ENCODE peak calls at places on chromosomes 2 and 18, in five cellular contexts. One of them, this sample, is unnamed. For H3K4me1, the result is how much of the 10 kb centered on the place peaks cover.

GRCh38 chr2:201709747-201710146 is 11.3 kb upstream of the MPP4 start:
- DNase-seq in K562: no peak
- DNase-seq in lower lobe of right lung: no peak
- DNase-seq in trophoblast cell: no peak
- DNase-seq in breast epithelium: no peak
- DNase-seq in this sample: no peak

GRCh38 chr2:96554293-96555145 is 18.0 kb downstream of the ARID5A start:
- DNase-seq in K562: peak
- DNase-seq in lower lobe of right lung: peak
- DNase-seq in trophoblast cell: peak
- DNase-seq in breast epithelium: peak
- DNase-seq in this sample: peak

GRCh38 chr18:67496469-67496868 is 20.1 kb downstream of the DSEL start:
- DNase-seq in K562: no peak
- DNase-seq in lower lobe of right lung: no peak
- DNase-seq in trophoblast cell: no peak
- DNase-seq in breast epithelium: no peak
- DNase-seq in this sample: no peak

GRCh38 chr2:80711915-80712314 is 407.4 kb upstream of the LRRTM1 start:
- DNase-seq in K562: no peak
- DNase-seq in lower lobe of right lung: no peak
- DNase-seq in trophoblast cell: no peak
- DNase-seq in breast epithelium: no peak
- DNase-seq in this sample: no peak

GRCh38 chr2:67346718-67347407 is 50.3 kb upstream of the ETAA1 start:
- DNase-seq in K562: no peak
- DNase-seq in lower lobe of right lung: no peak
- DNase-seq in trophoblast cell: peak
- DNase-seq in breast epithelium: no peak
- DNase-seq in this sample: no peak

GRCh38 chr2:97360202-97360601 is 229.5 kb downstream of the ANKRD36B start:
- DNase-seq in K562: no peak
- DNase-seq in lower lobe of right lung: peak
- DNase-seq in trophoblast cell: no peak
- DNase-seq in breast epithelium: no peak
- DNase-seq in this sample: no peak

GRCh38 chr2:235839974-235840373 is 328.2 kb downstream of the GBX2 start:
- DNase-seq in K562: no peak
- DNase-seq in lower lobe of right lung: no peak
- DNase-seq in trophoblast cell: no peak
- DNase-seq in breast epithelium: no peak
- DNase-seq in this sample: no peak

GRCh38 chr18:136433-136832 is 21.9 kb upstream of the USP14 start:
- DNase-seq in K562: peak
- DNase-seq in lower lobe of right lung: no peak
- DNase-seq in trophoblast cell: no peak
- DNase-seq in breast epithelium: no peak
- DNase-seq in this sample: no peak

GRCh38 chr2:225040862-225041209 is 1.4 kb downstream of the DOCK10 start:
- DNase-seq in K562: no peak
- DNase-seq in lower lobe of right lung: no peak
- DNase-seq in trophoblast cell: no peak
- DNase-seq in breast epithelium: no peak
- DNase-seq in this sample: no peak

GRCh38 chr2:583666-584065 is 93.5 kb downstream of the TMEM18 start:
- DNase-seq in K562: peak
- DNase-seq in lower lobe of right lung: no peak
- DNase-seq in trophoblast cell: no peak
- DNase-seq in breast epithelium: no peak
- DNase-seq in this sample: no peak

GRCh38 chr2:6676245-6676644 is 189.5 kb downstream of the CMPK2 start:
- DNase-seq in K562: no peak
- DNase-seq in lower lobe of right lung: no peak
- DNase-seq in trophoblast cell: no peak
- DNase-seq in breast epithelium: no peak
- DNase-seq in this sample: no peak

GRCh38 chr2:221467610-221468009 is 104.5 kb downstream of the EPHA4 start:
- DNase-seq in K562: no peak
- DNase-seq in lower lobe of right lung: no peak
- DNase-seq in trophoblast cell: no peak
- DNase-seq in breast epithelium: peak
- DNase-seq in this sample: no peak

GRCh38 chr2:231795525-231796327 is 9.5 kb downstream of the COPS7B start:
- DNase-seq in K562: no peak
- DNase-seq in lower lobe of right lung: no peak
- DNase-seq in trophoblast cell: no peak
- DNase-seq in breast epithelium: peak
- DNase-seq in this sample: no peak

GRCh38 chr2:9480157-9480556 is 5.8 kb downstream of the IAH1 start:
- DNase-seq in K562: no peak
- DNase-seq in lower lobe of right lung: no peak
- DNase-seq in trophoblast cell: no peak
- DNase-seq in breast epithelium: no peak
- DNase-seq in this sample: no peak

GRCh38 chr2:29703336-29703735 is 218.1 kb downstream of the ALK start:
- DNase-seq in K562: no peak
- DNase-seq in lower lobe of right lung: no peak
- DNase-seq in trophoblast cell: no peak
- DNase-seq in breast epithelium: no peak
- DNase-seq in this sample: no peak

GRCh38 chr18:49177812-49178211 is 227.0 kb upstream of the SMAD7 start:
- DNase-seq in K562: no peak
- DNase-seq in lower lobe of right lung: no peak
- DNase-seq in trophoblast cell: no peak
- DNase-seq in breast epithelium: no peak
- DNase-seq in this sample: no peak
- H3K4me3 ChIP-seq in K562: no peak
- H3K4me3 ChIP-seq in lower lobe of right lung: no peak
- H3K4me3 ChIP-seq in trophoblast cell: no peak
- H3K4me3 ChIP-seq in breast epithelium: no peak
- H3K4me3 ChIP-seq in this sample: no peak

GRCh38 chr18:3251249-3251962 is 3.8 kb downstream of the MYL12A start:
- DNase-seq in K562: no peak
- DNase-seq in lower lobe of right lung: no peak
- DNase-seq in trophoblast cell: peak
- DNase-seq in breast epithelium: no peak
- DNase-seq in this sample: no peak

GRCh38 chr18:3254725-3255124 is 7.1 kb downstream of the MYL12A start:
- DNase-seq in K562: no peak
- DNase-seq in lower lobe of right lung: no peak
- DNase-seq in trophoblast cell: no peak
- DNase-seq in breast epithelium: no peak
- DNase-seq in this sample: no peak

GRCh38 chr18:3250237-3251107 is 2.9 kb downstream of the MYL12A start:
- DNase-seq in K562: no peak
- DNase-seq in lower lobe of right lung: no peak
- DNase-seq in trophoblast cell: peak
- DNase-seq in breast epithelium: no peak
- DNase-seq in this sample: no peak

GRCh38 chr18:3252843-3253242 is 5.2 kb downstream of the MYL12A start:
- DNase-seq in K562: no peak
- DNase-seq in lower lobe of right lung: no peak
- DNase-seq in trophoblast cell: no peak
- DNase-seq in breast epithelium: no peak
- DNase-seq in this sample: no peak

DNA sequence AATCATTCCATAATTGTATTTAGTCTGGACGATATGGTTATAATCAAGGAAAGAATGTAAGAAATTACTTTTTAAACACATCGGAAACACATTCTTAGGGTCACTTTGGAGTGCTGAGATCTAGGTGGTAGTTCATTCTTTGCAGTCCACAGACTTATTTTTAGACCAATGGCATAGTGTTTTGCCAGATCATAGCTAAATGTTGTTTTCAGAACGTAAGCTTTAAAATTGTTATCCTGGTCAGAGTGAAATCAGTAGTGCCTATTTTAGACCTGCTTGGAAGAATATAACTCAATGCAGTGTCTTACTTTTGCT is 4.3 kb downstream of the MYL12A start:
- DNase-seq in K562: no peak
- DNase-seq in lower lobe of right lung: no peak
- DNase-seq in trophoblast cell: no peak
- DNase-seq in breast epithelium: no peak
- DNase-seq in this sample: no peak
- H3K4me1 ChIP-seq in K562: under half
- H3K4me1 ChIP-seq in lower lobe of right lung: half or more
- H3K4me1 ChIP-seq in trophoblast cell: under half
- H3K4me1 ChIP-seq in breast epithelium: under half
- H3K4me1 ChIP-seq in this sample: half or more

GRCh38 chr2:204495381-204495780 is 49.9 kb upstream of the PARD3B start:
- DNase-seq in K562: no peak
- DNase-seq in lower lobe of right lung: no peak
- DNase-seq in trophoblast cell: no peak
- DNase-seq in breast epithelium: no peak
- DNase-seq in this sample: no peak
- H3K4me3 ChIP-seq in K562: no peak
- H3K4me3 ChIP-seq in lower lobe of right lung: no peak
- H3K4me3 ChIP-seq in trophoblast cell: no peak
- H3K4me3 ChIP-seq in breast epithelium: no peak
- H3K4me3 ChIP-seq in this sample: no peak

GRCh38 chr2:212770240-212770639 is 231.6 kb upstream of the ERBB4 start:
- DNase-seq in K562: no peak
- DNase-seq in lower lobe of right lung: no peak
- DNase-seq in trophoblast cell: no peak
- DNase-seq in breast epithelium: no peak
- DNase-seq in this sample: no peak
- H3K4me1 ChIP-seq in K562: under half
- H3K4me1 ChIP-seq in lower lobe of right lung: under half
- H3K4me1 ChIP-seq in trophoblast cell: under half
- H3K4me1 ChIP-seq in breast epithelium: under half
- H3K4me1 ChIP-seq in this sample: under half

GRCh38 chr2:127535422-127535901 is at the start of gene MYO7B:
- DNase-seq in K562: no peak
- DNase-seq in lower lobe of right lung: no peak
- DNase-seq in trophoblast cell: no peak
- DNase-seq in breast epithelium: no peak
- DNase-seq in this sample: no peak
- H3K4me3 ChIP-seq in K562: no peak
- H3K4me3 ChIP-seq in lower lobe of right lung: no peak
- H3K4me3 ChIP-seq in trophoblast cell: no peak
- H3K4me3 ChIP-seq in breast epithelium: no peak
- H3K4me3 ChIP-seq in this sample: no peak

DNA sequence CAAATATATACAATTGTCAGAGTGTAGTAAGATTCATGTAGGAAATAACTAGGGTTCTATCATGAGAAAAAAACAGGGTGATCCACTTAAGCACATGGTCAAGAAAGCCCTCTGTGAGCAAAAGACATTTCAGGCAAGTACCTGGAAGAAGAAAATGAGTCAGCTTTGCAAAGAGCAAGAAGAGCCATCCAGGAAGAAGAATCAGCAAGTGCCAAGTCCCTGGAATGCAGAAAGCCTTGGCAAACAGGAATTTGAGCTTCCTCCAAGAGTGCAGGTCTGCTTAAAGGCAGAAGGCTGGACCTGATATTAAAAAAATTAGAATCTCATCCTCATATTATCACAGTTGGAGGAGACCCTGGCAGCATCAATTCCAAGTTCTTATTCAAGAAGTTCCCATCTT is 188.5 kb upstream of the CELF4 start:
- DNase-seq in K562: no peak
- DNase-seq in lower lobe of right lung: no peak
- DNase-seq in trophoblast cell: no peak
- DNase-seq in breast epithelium: no peak
- DNase-seq in this sample: no peak
- H3K4me1 ChIP-seq in K562: under half
- H3K4me1 ChIP-seq in lower lobe of right lung: under half
- H3K4me1 ChIP-seq in trophoblast cell: under half
- H3K4me1 ChIP-seq in breast epithelium: under half
- H3K4me1 ChIP-seq in this sample: under half